ENCODE peak calls at places on chromosomes 12 and 14, in four cellular contexts. A, Y, U and T are unnamed samples.

GRCh38 chr12:4809013-4809448 is 88.8 kb downstream of the GALNT8 start:
- DNase-seq in A (no peak), Y (peak; percentile 19), U (peak; percentile 79), T (no peak)

GRCh38 chr12:11762723-11763326 is 113.4 kb downstream of the ETV6 start:
- DNase-seq in A (no peak), Y (no peak), U (no peak), T (peak; percentile 13)

GRCh38 chr12:120515496-120515895 is 13.5 kb downstream of the COQ5 start:
- DNase-seq in A (no peak), Y (no peak), U (no peak), T (no peak)

GRCh38 chr14:76926521-76927251 is 100.5 kb downstream of the LRRC74A start:
- DNase-seq in A (no peak), Y (peak; percentile 83), U (peak; percentile 73), T (no peak)

GRCh38 chr12:32126720-32127119 is 20.1 kb downstream of the BICD1 start:
- DNase-seq in A (no peak), Y (no peak), U (no peak), T (no peak)

GRCh38 chr12:26027401-26027800 is 68.9 kb downstream of the RASSF8 start:
- DNase-seq in A (no peak), Y (no peak), U (no peak), T (no peak)

GRCh38 chr12:24901975-24902461 is 46.9 kb downstream of the BCAT1 start:
- DNase-seq in A (no peak), Y (no peak), U (peak; percentile 89), T (no peak)

GRCh38 chr14:49879683-49880204 is 13.1 kb upstream of the ARF6 start:
- DNase-seq in A (no peak), Y (no peak), U (peak; percentile 63), T (peak; percentile 24)

GRCh38 chr12:103930787-103931536 is 752 bp downstream of the HSP90B1 start:
- DNase-seq in A (peak; percentile 92), Y (peak; percentile 65), U (peak; percentile 60), T (peak; percentile 32)

GRCh38 chr14:80974338-80975078 is 19.1 kb downstream of the TSHR start:
- DNase-seq in A (no peak), Y (no peak), U (no peak), T (peak; percentile 23)

GRCh38 chr12:42921741-42922511 is 332.4 kb upstream of the PRICKLE1 start:
- DNase-seq in A (no peak), Y (no peak), U (no peak), T (no peak)

GRCh38 chr12:112998997-112999767 is 20.9 kb downstream of the OAS2 start:
- DNase-seq in A (no peak), Y (no peak), U (no peak), T (no peak)

GRCh38 chr14:101359221-101360044 is 201.9 kb upstream of the DIO3 start:
- DNase-seq in A (peak; percentile 93), Y (peak; percentile 71), U (peak; percentile 44), T (peak; percentile 49)

GRCh38 chr12:12985817-12986408 is 14.2 kb downstream of the HEBP1 start:
- DNase-seq in A (no peak), Y (no peak), U (peak; percentile 56), T (no peak)

GRCh38 chr14:92577321-92577742 is 63.8 kb downstream of the RIN3 start:
- DNase-seq in A (no peak), Y (no peak), U (no peak), T (no peak)

GRCh38 chr12:104930388-104931326 is 27.4 kb downstream of the SLC41A2 start:
- DNase-seq in A (no peak), Y (no peak), U (no peak), T (no peak)

GRCh38 chr12:106585862-106586534 is 3.2 kb downstream of the RFX4 start:
- DNase-seq in A (peak; percentile 70), Y (no peak), U (peak; percentile 93), T (no peak)

GRCh38 chr12:6430990-6431353 is 13.8 kb upstream of the CD27 start:
- DNase-seq in A (no peak), Y (no peak), U (no peak), T (peak; percentile 27)

GRCh38 chr14:76057914-76058313 is 72.4 kb downstream of the IFT43 start:
- DNase-seq in A (no peak), Y (no peak), U (no peak), T (no peak)

GRCh38 chr14:48584031-48584430 is 908.6 kb upstream of the MDGA2 start:
- DNase-seq in A (no peak), Y (no peak), U (no peak), T (no peak)

GRCh38 chr12:126999352-126999751 is 1267.6 kb upstream of the TMEM132C start:
- DNase-seq in A (no peak), Y (no peak), U (no peak), T (no peak)

GRCh38 chr14:65192686-65193085 is 90.4 kb upstream of the MAX start:
- DNase-seq in A (no peak), Y (no peak), U (no peak), T (no peak)

GRCh38 chr14:52455291-52456088 is 96.8 kb downstream of the TXNDC16 start:
- DNase-seq in A (no peak), Y (no peak), U (no peak), T (no peak)

GRCh38 chr14:26206640-26207039 is 391.2 kb downstream of the NOVA1 start:
- DNase-seq in A (no peak), Y (no peak), U (no peak), T (no peak)

GRCh38 chr14:26204362-26204953 is 393.4 kb downstream of the NOVA1 start:
- DNase-seq in A (no peak), Y (no peak), U (peak; percentile 53), T (no peak)

GRCh38 chr14:26199599-26200370 is 398.0 kb downstream of the NOVA1 start:
- DNase-seq in A (no peak), Y (no peak), U (no peak), T (no peak)

GRCh38 chr14:26200675-26201074 is 397.2 kb downstream of the NOVA1 start:
- DNase-seq in A (no peak), Y (no peak), U (no peak), T (no peak)

GRCh38 chr14:26204954-26205479 is 392.8 kb downstream of the NOVA1 start:
- DNase-seq in A (no peak), Y (peak; percentile 49), U (peak; percentile 80), T (peak; percentile 58)
- H3K4me3 ChIP-seq in A (peak overlapping the region; percentile 54), Y (peak overlapping the region; percentile 26), U (peak overlapping the region; percentile 53), T (no peak overlapping the region)

GRCh38 chr12:40587970-40588369 is 104.3 kb upstream of the CNTN1 start:
- DNase-seq in A (no peak), Y (no peak), U (no peak), T (no peak)
- H3K9me3 ChIP-seq in A (no peaks in the 10 kb centered on the region), Y (no peaks in the 10 kb centered on the region), U (no peaks in the 10 kb centered on the region), T (no peaks in the 10 kb centered on the region)

GRCh38 chr14:100192250-100192671 is 32.8 kb upstream of the DEGS2 start:
- DNase-seq in A (no peak), Y (peak; percentile 69), U (no peak), T (no peak)
- H3K4me3 ChIP-seq in A (peak overlapping the region; percentile 53), Y (peak overlapping the region; percentile 38), U (peak overlapping the region; percentile 39), T (peak overlapping the region; percentile 18)

DNA sequence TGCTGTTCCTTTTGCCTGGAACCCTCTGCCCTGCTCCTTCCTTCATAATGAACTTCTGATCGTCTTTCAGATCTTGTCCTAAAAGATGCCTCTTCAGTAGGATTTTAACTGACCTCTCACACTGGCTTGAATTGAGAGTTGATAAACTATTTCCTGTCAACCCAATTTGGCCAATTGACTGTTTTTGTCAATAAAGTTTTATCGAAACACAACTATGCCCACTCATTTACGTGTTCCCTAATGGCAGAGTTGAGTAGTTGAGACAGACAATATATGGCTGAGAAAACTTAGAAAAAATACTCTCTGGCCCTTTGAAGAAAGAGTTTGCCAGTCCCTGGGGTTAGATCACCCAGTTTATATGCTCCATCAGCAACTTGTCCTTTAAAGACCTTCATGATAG is 171.7 kb upstream of the TBX3 start:
- DNase-seq in A (no peak), Y (no peak), U (no peak), T (no peak)
- H3K9me3 ChIP-seq in A (no peaks in the 10 kb centered on the region), Y (no peaks in the 10 kb centered on the region), U (no peaks in the 10 kb centered on the region), T (no peaks in the 10 kb centered on the region)

GRCh38 chr12:98256830-98257229 is 258.6 kb upstream of the TMPO start:
- DNase-seq in A (no peak), Y (no peak), U (no peak), T (no peak)

GRCh38 chr12:98262886-98263285 is 252.5 kb upstream of the TMPO start:
- DNase-seq in A (no peak), Y (no peak), U (peak; percentile 36), T (no peak)

GRCh38 chr12:98259667-98260066 is 255.7 kb upstream of the TMPO start:
- DNase-seq in A (no peak), Y (no peak), U (no peak), T (no peak)

DNA sequence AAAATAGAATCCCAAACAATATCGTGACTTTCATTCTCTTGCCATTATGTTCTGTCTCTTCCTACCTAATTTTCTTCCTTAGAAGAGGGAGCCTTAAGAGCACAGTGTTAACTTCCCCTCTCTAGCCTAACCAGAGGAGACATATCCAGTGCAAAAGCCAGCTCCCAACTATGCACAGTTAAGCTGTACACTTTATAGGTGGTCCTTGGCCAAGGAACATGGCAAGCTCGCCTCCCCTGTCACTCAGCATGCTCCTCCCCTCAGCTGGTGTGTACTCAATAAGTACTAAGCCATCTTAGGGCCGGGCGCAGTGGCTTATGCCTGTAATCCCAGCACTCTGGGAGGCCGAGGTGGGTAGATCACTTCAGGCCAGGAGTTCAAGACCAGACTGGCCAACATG is 255.1 kb upstream of the TMPO start:
- DNase-seq in A (no peak), Y (no peak), U (no peak), T (no peak)
- H3K4me3 ChIP-seq in A (no peak overlapping the region), Y (no peak overlapping the region), U (no peak overlapping the region), T (no peak overlapping the region)

GRCh38 chr12:83758889-83759631 is 1072.4 kb downstream of the TMTC2 start:
- DNase-seq in A (no peak), Y (no peak), U (no peak), T (no peak)

GRCh38 chr12:83759906-83760305 is 1073.2 kb downstream of the TMTC2 start:
- DNase-seq in A (no peak), Y (no peak), U (no peak), T (no peak)

GRCh38 chr12:83767723-83768122 is 1081.0 kb downstream of the TMTC2 start:
- DNase-seq in A (no peak), Y (no peak), U (no peak), T (no peak)

GRCh38 chr12:83763425-83763824 is 1076.7 kb downstream of the TMTC2 start:
- DNase-seq in A (no peak), Y (no peak), U (no peak), T (no peak)
- H3K9me3 ChIP-seq in A (no peaks in the 10 kb centered on the region), Y (no peaks in the 10 kb centered on the region), U (no peaks in the 10 kb centered on the region), T (no peaks in the 10 kb centered on the region)